ENCODE peak calls at places on chromosomes 13 and 19, in five cellular contexts. L is stimulated activated CD4-positive, alpha-beta T cell treated with anti-CD3 and anti-CD28 coated beads, Interleukin-2, amount 100 ng/mL, for 48 hours; A is WERI-Rb-1; S is D341Med; F is T-helper 2 cell. H is an unnamed sample.

GRCh38 chr19:887072-887471 is 5.9 kb downstream of the MED16 start:
- DNase-seq in L (no peak), A (no peak), S (no peak), F (no peak), H (no peak)

GRCh38 chr13:44231786-44232516 is 141.7 kb upstream of the SERP2 start:
- DNase-seq in L (no peak), A (no peak), S (no peak), F (no peak), H (peak; percentile 9)

GRCh38 chr19:15304140-15304705 is 28.1 kb downstream of the BRD4 start:
- DNase-seq in L (peak; percentile 20), A (no peak), S (no peak), F (peak; percentile 68), H (no peak)

GRCh38 chr19:55553217-55554182 is 8.2 kb upstream of the SBK3 start:
- DNase-seq in L (no peak), A (no peak), S (no peak), F (no peak), H (no peak)

GRCh38 chr19:49165111-49165750 is 7.6 kb downstream of the TRPM4 start:
- DNase-seq in L (no peak), A (no peak), S (no peak), F (no peak), H (no peak)

GRCh38 chr13:112885242-112885781 is 83.7 kb upstream of the MCF2L start:
- DNase-seq in L (no peak), A (no peak), S (no peak), F (no peak), H (no peak)

GRCh38 chr13:108268713-108269112 is 805 bp upstream of the TNFSF13B start:
- DNase-seq in L (no peak), A (no peak), S (no peak), F (peak; percentile 37), H (no peak)

GRCh38 chr19:47499863-47500830 is 14.7 kb downstream of the NAPA start:
- DNase-seq in L (no peak), A (no peak), S (no peak), F (no peak), H (no peak)

GRCh38 chr19:31938675-31939074 is 406.7 kb upstream of the ZNF507 start:
- DNase-seq in L (no peak), A (no peak), S (no peak), F (no peak), H (no peak)

GRCh38 chr19:52716578-52716977 is 18.3 kb downstream of the ZNF611 start:
- DNase-seq in L (no peak), A (no peak), S (no peak), F (no peak), H (no peak)

GRCh38 chr13:98827449-98827848 is 75.0 kb upstream of the SLC15A1 start:
- DNase-seq in L (no peak), A (no peak), S (no peak), F (no peak), H (no peak)

GRCh38 chr13:108322206-108322824 is 52.8 kb downstream of the TNFSF13B start:
- DNase-seq in L (no peak), A (no peak), S (no peak), F (peak; percentile 59), H (peak; percentile 24)

GRCh38 chr13:99361197-99361596 is 54.0 kb upstream of the GPR183 start:
- DNase-seq in L (no peak), A (no peak), S (no peak), F (peak; percentile 83), H (no peak)

GRCh38 chr19:33402421-33403220 is 29.1 kb downstream of the CEBPG start:
- DNase-seq in L (no peak), A (no peak), S (no peak), F (no peak), H (no peak)

GRCh38 chr13:113542751-113543424 is 41.7 kb upstream of the TFDP1 start:
- DNase-seq in L (no peak), A (no peak), S (no peak), F (no peak), H (no peak)

GRCh38 chr13:80574113-80574512 is 233.2 kb upstream of the SPRY2 start:
- DNase-seq in L (no peak), A (no peak), S (no peak), F (no peak), H (no peak)

GRCh38 chr13:43785681-43786471 is 896 bp downstream of the ENOX1 start:
- DNase-seq in L (no peak), A (peak; percentile 68), S (peak; percentile 55), F (peak; percentile 24), H (peak; percentile 41)

GRCh38 chr19:55597493-55597892 is 1.8 kb downstream of the FIZ1 start:
- DNase-seq in L (no peak), A (no peak), S (no peak), F (no peak), H (no peak)

GRCh38 chr19:46478356-46478986 is 7.1 kb upstream of the PNMA8A start:
- DNase-seq in L (no peak), A (no peak), S (no peak), F (peak; percentile 65), H (no peak)

GRCh38 chr19:46984077-46985010 is 35.3 kb upstream of the NPAS1 start:
- DNase-seq in L (no peak), A (no peak), S (no peak), F (no peak), H (no peak)

GRCh38 chr19:50352242-50352641 is 13.2 kb downstream of the NAPSA start:
- DNase-seq in L (no peak), A (no peak), S (no peak), F (no peak), H (no peak)

GRCh38 chr19:47514869-47515588 is at the start of gene NAPA:
- DNase-seq in L (peak; percentile 100), A (peak; percentile 100), S (peak; percentile 99), F (peak; percentile 100), H (peak; percentile 100)

GRCh38 chr19:54551950-54552912 is 21.4 kb upstream of the LILRA2 start:
- DNase-seq in L (no peak), A (no peak), S (no peak), F (no peak), H (no peak)

GRCh38 chr13:71624641-71625040 is 242.4 kb downstream of the DACH1 start:
- DNase-seq in L (no peak), A (peak; percentile 32), S (peak; percentile 52), F (no peak), H (peak; percentile 14)

GRCh38 chr13:22062478-22063205 is 391.8 kb downstream of the FGF9 start:
- DNase-seq in L (no peak), A (no peak), S (no peak), F (peak; percentile 25), H (no peak)

GRCh38 chr13:35164324-35164932 is 222.4 kb downstream of the NBEA start:
- DNase-seq in L (no peak), A (no peak), S (peak; percentile 33), F (peak; percentile 29), H (peak; percentile 20)

GRCh38 chr19:2702170-2703076 is at the start of gene GNG7:
- DNase-seq in L (peak; percentile 93), A (peak; percentile 92), S (peak; percentile 100), F (peak; percentile 93), H (peak; percentile 92)

GRCh38 chr19:39413903-39414608 is 1.6 kb downstream of the PLEKHG2 start:
- DNase-seq in L (no peak), A (peak; percentile 69), S (peak; percentile 46), F (peak; percentile 23), H (no peak)

GRCh38 chr19:53809518-53810186 is 14.5 kb downstream of the NLRP12 start:
- DNase-seq in L (no peak), A (peak; percentile 51), S (no peak), F (no peak), H (no peak)

GRCh38 chr13:52903320-52903719 is 54.9 kb upstream of the PCDH8 start:
- DNase-seq in L (no peak), A (no peak), S (no peak), F (no peak), H (no peak)

GRCh38 chr19:14127929-14128509 is 8.4 kb downstream of the ASF1B start:
- DNase-seq in L (no peak), A (no peak), S (no peak), F (no peak), H (no peak)

GRCh38 chr13:21434588-21434987 is 24.5 kb downstream of the ZDHHC20 start:
- DNase-seq in L (no peak), A (no peak), S (no peak), F (no peak), H (no peak)

GRCh38 chr13:36183901-36184300 is 30.5 kb downstream of the SOHLH2 start:
- DNase-seq in L (no peak), A (no peak), S (no peak), F (no peak), H (no peak)

GRCh38 chr19:42563352-42564210 is 31.1 kb downstream of the CEACAM8 start:
- DNase-seq in L (no peak), A (peak; percentile 50), S (peak; percentile 68), F (peak; percentile 43), H (peak; percentile 20)

GRCh38 chr19:22422220-22422619 is at the start of gene ZNF98:
- DNase-seq in L (no peak), A (no peak), S (no peak), F (peak; percentile 0), H (no peak)

GRCh38 chr13:111956261-111957151 is 110.4 kb upstream of the SOX1 start:
- DNase-seq in L (no peak), A (no peak), S (no peak), F (no peak), H (no peak)

GRCh38 chr19:47891923-47892666 is 6.0 kb upstream of the SULT2A1 start:
- DNase-seq in L (no peak), A (no peak), S (no peak), F (no peak), H (peak; percentile 18)

GRCh38 chr19:35352177-35352447 is 4.4 kb downstream of the FFAR1 start:
- DNase-seq in L (no peak), A (no peak), S (no peak), F (no peak), H (no peak)

GRCh38 chr13:31587696-31588266 is 151.5 kb upstream of the RXFP2 start:
- DNase-seq in L (no peak), A (no peak), S (no peak), F (no peak), H (no peak)

GRCh38 chr19:7788178-7788932 is 25.3 kb downstream of the CLEC4M start:
- DNase-seq in L (no peak), A (no peak), S (no peak), F (no peak), H (no peak)

H was measured in neuronal stem cell.